ENCODE peak calls at places on chromosomes 3 and 15, in four cellular contexts. V is naive thymus-derived CD8-positive, alpha-beta T cell; M is caudate nucleus; K is T-helper 1 cell. W is an unnamed sample.

GRCh38 chr3:162998205-162998604 is 1501.6 kb downstream of the OTOL1 start:
- DNase-seq in V (no peak), M (no peak), K (no peak), W (no peak)

GRCh38 chr3:9903238-9903624 is 583 bp downstream of the IL17RE start:
- DNase-seq in V (no peak), M (no peak), K (no peak), W (no peak)

GRCh38 chr3:191568206-191568605 is 107.2 kb downstream of the PYDC2 start:
- DNase-seq in V (no peak), M (no peak), K (no peak), W (no peak)

GRCh38 chr15:88881781-88882180 is 13.6 kb downstream of the HAPLN3 start:
- DNase-seq in V (no peak), M (no peak), K (no peak), W (no peak)

GRCh38 chr3:134850761-134851160 is 55.7 kb downstream of the EPHB1 start:
- DNase-seq in V (no peak), M (no peak), K (no peak), W (no peak)

GRCh38 chr3:105369501-105370371 is 3.0 kb downstream of the ALCAM start:
- DNase-seq in V (peak; percentile 36), M (peak; percentile 3), K (peak; percentile 7), W (peak; percentile 72)

GRCh38 chr15:68821898-68822380 is 1.2 kb upstream of the ANP32A start:
- DNase-seq in V (no peak), M (no peak), K (no peak), W (no peak)

GRCh38 chr15:92801774-92802464 is 98.2 kb upstream of the CHD2 start:
- DNase-seq in V (no peak), M (no peak), K (no peak), W (no peak)

GRCh38 chr3:108662141-108662738 is 72.7 kb downstream of the DZIP3 start:
- DNase-seq in V (peak; percentile 45), M (peak; percentile 27), K (no peak), W (peak; percentile 80)

GRCh38 chr3:129025691-129026435 is 24.8 kb downstream of the EFCC1 start:
- DNase-seq in V (no peak), M (peak; percentile 10), K (no peak), W (no peak)

GRCh38 chr3:142934897-142935269 is 28.6 kb downstream of the PAQR9 start:
- DNase-seq in V (no peak), M (no peak), K (no peak), W (no peak)

W was measured in stimulated activated naive CD4-positive, alpha-beta T cell.